ENCODE peak calls at places on chromosomes 3 and 15, in nine cellular contexts. G is neuronal stem cell; Z is aorta; B is fibroblast of lung; J is IMR-90; P is brain microvascular endothelial cell; Y is CD8-positive, alpha-beta memory T cell; Q is H1; K is naive thymus-derived CD4-positive, alpha-beta T cell. U is an unnamed sample.

GRCh38 chr3:48015451-48016182 is 599 bp downstream of the MAP4 start:
- DNase-seq in B (peak), Y (no peak), G (no peak), K (no peak), Q (no peak), P (no peak), J (peak), Z (no peak), U (no peak)

GRCh38 chr3:152428577-152428976 is 159.8 kb downstream of the MBNL1 start:
- DNase-seq in P (no peak), Z (no peak), J (no peak), G (no peak), K (no peak), Y (no peak), Q (no peak), B (no peak), U (no peak)

GRCh38 chr3:62607287-62608029 is 234.1 kb upstream of the FEZF2 start:
- DNase-seq in Z (peak), K (no peak), B (peak), P (peak), Q (no peak), Y (no peak), G (no peak), J (peak), U (no peak)

GRCh38 chr15:53457479-53457878 is 302.0 kb downstream of the WDR72 start:
- DNase-seq in P (no peak), B (no peak), J (no peak), K (no peak), Y (no peak), Q (no peak), G (no peak), Z (no peak), U (no peak)

GRCh38 chr15:83066761-83067637 is at the start of gene BTBD1:
- DNase-seq in B (peak), K (peak), J (peak), Z (peak), Q (peak), Y (peak), P (peak), G (peak), U (peak)

GRCh38 chr15:56968256-56968655 is 49.8 kb downstream of the TCF12 start:
- DNase-seq in K (no peak), P (no peak), G (no peak), Q (no peak), Z (no peak), J (no peak), Y (no peak), B (no peak), U (no peak)

GRCh38 chr15:51401872-51402517 is 60.5 kb downstream of the GLDN start:
- DNase-seq in Y (no peak), Q (no peak), B (peak), Z (peak), J (peak), P (peak), G (peak), K (no peak), U (peak)

GRCh38 chr15:58038426-58039106 is 26.9 kb downstream of the ALDH1A2 start:
- DNase-seq in Y (no peak), Q (no peak), B (peak), G (no peak), Z (no peak), P (peak), J (no peak), K (no peak), U (peak)

GRCh38 chr15:70055601-70056051 is 42.1 kb downstream of the TLE3 start:
- DNase-seq in Z (peak), B (no peak), G (no peak), K (no peak), P (no peak), J (no peak), Q (no peak), Y (no peak), U (no peak)

GRCh38 chr3:95705786-95706418 is 1108.5 kb upstream of the EPHA6 start:
- DNase-seq in B (no peak), Q (no peak), Z (no peak), K (peak), Y (peak), G (no peak), P (no peak), J (no peak), U (no peak)

GRCh38 chr3:59641169-59641914 is 591.5 kb upstream of the CFAP20DC start:
- DNase-seq in B (peak), Y (no peak), P (no peak), K (no peak), G (no peak), J (peak), Q (no peak), Z (peak), U (no peak)

GRCh38 chr3:66553714-66554113 is 52.9 kb upstream of the LRIG1 start:
- DNase-seq in J (no peak), G (no peak), B (no peak), Y (no peak), P (no peak), K (no peak), Z (no peak), Q (no peak), U (no peak)

GRCh38 chr15:48897144-48897814 is 19.3 kb downstream of the EID1 start:
- DNase-seq in B (peak), K (no peak), Y (no peak), J (peak), G (no peak), Z (no peak), P (peak), Q (no peak), U (no peak)

GRCh38 chr15:48096355-48096786 is 24.4 kb upstream of the SLC24A5 start:
- DNase-seq in P (no peak), Q (no peak), Y (no peak), J (no peak), G (no peak), B (no peak), K (no peak), Z (no peak), U (no peak)

GRCh38 chr3:13776253-13777050 is 103.4 kb downstream of the WNT7A start:
- DNase-seq in B (no peak), Y (no peak), Q (no peak), Z (peak), K (no peak), G (no peak), J (no peak), P (no peak), U (no peak)

GRCh38 chr3:13229291-13229949 is 156.2 kb upstream of the IQSEC1 start:
- DNase-seq in P (peak), Y (no peak), G (no peak), B (peak), K (no peak), J (peak), Q (peak), Z (no peak), U (no peak)

GRCh38 chr3:46573701-46574100 is 7.6 kb upstream of the LRRC2 start:
- DNase-seq in Y (no peak), P (no peak), Z (no peak), Q (no peak), J (no peak), G (no peak), B (no peak), K (no peak), U (no peak)

GRCh38 chr3:186098740-186099139 is 10.1 kb downstream of the ETV5 start:
- DNase-seq in J (no peak), Q (no peak), Z (no peak), P (no peak), G (no peak), B (no peak), Y (no peak), K (no peak), U (no peak)

GRCh38 chr3:62874398-62875102 is 666 bp downstream of the CADPS start:
- DNase-seq in Z (no peak), G (no peak), Q (no peak), B (no peak), P (no peak), Y (no peak), K (no peak), J (no peak), U (peak)

GRCh38 chr15:42031211-42031915 is 10.5 kb upstream of the PLA2G4E start:
- DNase-seq in Y (no peak), B (no peak), G (no peak), Q (no peak), K (no peak), P (no peak), Z (no peak), J (no peak), U (no peak)

GRCh38 chr3:53073553-53074365 is 27.9 kb upstream of the SFMBT1 start:
- DNase-seq in G (no peak), J (no peak), K (no peak), B (no peak), Y (no peak), P (no peak), Q (no peak), Z (peak), U (no peak)

GRCh38 chr15:101051291-101052030 is 132.3 kb downstream of the LRRK1 start:
- DNase-seq in Y (no peak), B (no peak), Z (no peak), K (no peak), J (no peak), Q (no peak), P (no peak), G (no peak), U (peak)

GRCh38 chr3:18885612-18886011 is 262.7 kb upstream of the KCNH8 start:
- DNase-seq in P (no peak), Y (no peak), B (no peak), G (no peak), Q (no peak), K (no peak), J (no peak), Z (no peak), U (no peak)

GRCh38 chr3:16671690-16672089 is 66.5 kb upstream of the DAZL start:
- DNase-seq in Q (no peak), J (no peak), P (no peak), G (no peak), B (no peak), Z (no peak), K (no peak), Y (no peak), U (no peak)

GRCh38 chr15:66706225-66706732 is 4.2 kb downstream of the SMAD6 start:
- DNase-seq in J (peak), G (no peak), Y (no peak), Q (no peak), Z (peak), B (peak), K (no peak), P (no peak), U (no peak)

GRCh38 chr3:179715582-179715981 is 62.7 kb downstream of the USP13 start:
- DNase-seq in G (no peak), P (no peak), K (no peak), Y (no peak), Z (no peak), J (peak), Q (no peak), B (peak), U (no peak)

GRCh38 chr3:72048873-72049272 is 263.9 kb upstream of the PROK2 start:
- DNase-seq in P (no peak), Q (no peak), Y (no peak), K (no peak), J (no peak), G (no peak), Z (no peak), B (no peak), U (no peak)

GRCh38 chr3:32395451-32395970 is 3.9 kb downstream of the CMTM7 start:
- DNase-seq in Q (no peak), J (no peak), Y (no peak), P (no peak), B (no peak), G (no peak), Z (no peak), K (no peak), U (no peak)

GRCh38 chr15:41911691-41912345 is 18.0 kb upstream of the SPTBN5 start:
- DNase-seq in Q (no peak), Y (no peak), P (no peak), G (no peak), J (no peak), K (no peak), B (no peak), Z (no peak), U (no peak)

GRCh38 chr3:126294211-126294801 is 62.9 kb downstream of the KLF15 start:
- DNase-seq in Z (no peak), J (no peak), G (no peak), Q (no peak), Y (no peak), P (no peak), B (no peak), K (no peak), U (no peak)

GRCh38 chr15:46732060-46732459 is 985.2 kb upstream of the SEMA6D start:
- DNase-seq in Q (no peak), G (no peak), J (no peak), P (no peak), K (no peak), Y (no peak), B (no peak), Z (no peak), U (no peak)

GRCh38 chr15:73781038-73781925 is 28.1 kb upstream of the INSYN1 start:
- DNase-seq in J (peak), B (peak), Q (no peak), Y (no peak), P (peak), G (no peak), K (no peak), Z (no peak), U (no peak)

GRCh38 chr15:68586274-68586961 is 7.6 kb downstream of the CORO2B start:
- DNase-seq in K (no peak), Z (no peak), G (no peak), Y (no peak), B (peak), J (peak), P (peak), Q (no peak), U (no peak)

GRCh38 chr3:126321490-126321889 is 35.7 kb downstream of the KLF15 start:
- DNase-seq in B (no peak), Z (no peak), G (no peak), J (no peak), Y (no peak), K (no peak), P (no peak), Q (no peak), U (no peak)

GRCh38 chr3:178568152-178568753 is 32.0 kb downstream of the KCNMB2 start:
- DNase-seq in K (no peak), G (no peak), P (peak), B (peak), J (no peak), Q (no peak), Z (no peak), Y (no peak), U (no peak)

GRCh38 chr15:70752142-70752754 is 11.1 kb downstream of the UACA start:
- DNase-seq in J (no peak), Z (no peak), K (peak), Y (peak), G (no peak), B (peak), P (no peak), Q (no peak), U (no peak)

GRCh38 chr15:26634319-26634718 is 138.5 kb downstream of the GABRB3 start:
- DNase-seq in Y (no peak), P (no peak), J (no peak), G (peak), B (no peak), Z (no peak), Q (no peak), K (no peak), U (no peak)

DNA sequence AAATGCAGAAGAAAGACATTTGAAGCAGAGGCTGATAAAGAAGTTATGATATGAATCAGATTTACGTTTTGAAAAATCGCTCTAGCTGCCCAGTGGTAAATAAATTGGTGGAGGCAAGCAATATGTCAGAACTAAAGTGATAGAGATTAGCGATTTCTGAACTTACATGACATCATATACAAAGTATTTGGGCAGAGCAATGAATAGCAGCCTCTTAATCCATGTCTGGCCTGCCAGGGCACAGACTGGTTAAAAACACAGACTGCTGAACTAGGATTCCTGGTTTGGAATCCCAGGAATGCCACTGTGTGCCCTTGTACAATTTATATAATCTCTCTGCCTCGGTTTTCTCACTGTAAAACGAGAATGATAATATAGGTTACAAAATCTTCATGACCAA is 243.1 kb upstream of the SETMAR start:
- DNase-seq in P (no peak), J (no peak), K (no peak), Y (no peak), G (no peak), Z (no peak), B (no peak), Q (no peak), U (no peak)
- H3K4me3 ChIP-seq in P (no peak), J (no peak), K (no peak), Y (no peak), G (no peak), Z (no peak), B (no peak), Q (no peak), U (no peak)

GRCh38 chr3:63955830-63956545 is 43.8 kb upstream of the SCAANT1 start:
- DNase-seq in K (no peak), B (no peak), G (no peak), P (no peak), Y (no peak), Q (no peak), Z (no peak), J (no peak), U (no peak)
- H3K27ac ChIP-seq in K (no peak), B (no peak), G (peak), P (no peak), Y (no peak), Q (no peak), Z (no peak), J (no peak), U (no peak)

GRCh38 chr3:128407986-128408692 is 58.6 kb downstream of the DNAJB8 start:
- DNase-seq in K (no peak), Z (no peak), P (no peak), B (no peak), Y (no peak), Q (no peak), G (no peak), J (no peak), U (no peak)

GRCh38 chr3:128402998-128403397 is 63.7 kb downstream of the DNAJB8 start:
- DNase-seq in K (no peak), Q (no peak), Z (no peak), B (no peak), G (no peak), P (no peak), J (no peak), Y (no peak), U (no peak)

GRCh38 chr3:128407247-128407646 is 59.4 kb downstream of the DNAJB8 start:
- DNase-seq in Y (no peak), Q (no peak), K (no peak), P (no peak), J (no peak), B (no peak), Z (no peak), G (no peak), U (no peak)

GRCh38 chr3:128404276-128405062 is 62.2 kb downstream of the DNAJB8 start:
- DNase-seq in K (no peak), Z (no peak), B (no peak), Q (no peak), J (no peak), G (no peak), P (no peak), Y (no peak), U (no peak)

DNA sequence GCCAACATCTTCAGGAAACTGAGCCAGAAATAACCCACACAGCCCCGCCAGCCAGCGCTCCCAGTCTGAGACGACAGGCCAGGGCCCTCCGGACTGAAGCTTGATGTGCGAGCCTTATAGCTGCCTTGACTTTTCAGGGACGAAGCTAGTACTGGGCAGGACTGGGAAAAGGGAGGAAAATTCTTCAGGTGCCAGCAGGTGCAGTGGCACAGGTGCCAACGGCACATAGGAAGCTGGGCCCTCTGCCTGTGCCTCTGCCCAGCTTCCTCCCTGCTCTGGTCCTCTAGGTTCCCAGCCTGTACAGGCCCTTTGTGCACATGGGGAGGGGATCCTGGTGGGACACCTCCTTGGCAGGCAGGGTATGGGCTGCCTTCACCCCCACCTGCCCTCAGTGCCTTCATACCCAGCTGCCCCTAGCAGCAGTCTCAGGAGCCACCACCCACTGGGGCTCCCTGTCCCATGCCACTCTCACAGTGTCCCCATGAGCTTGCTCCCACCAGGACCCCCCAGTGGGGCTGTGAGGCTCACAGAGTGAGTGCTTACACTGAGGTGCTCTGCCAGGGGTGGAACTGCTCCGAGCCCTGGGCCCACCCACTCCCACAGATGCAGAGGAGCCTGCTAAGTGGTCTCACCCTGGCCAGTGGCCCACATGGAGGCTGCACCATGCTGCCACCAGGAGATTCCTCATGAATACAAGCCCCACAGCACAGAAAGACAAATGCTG is 61.0 kb downstream of the DNAJB8 start:
- DNase-seq in Y (no peak), G (no peak), J (no peak), B (no peak), Q (no peak), Z (no peak), K (no peak), P (no peak), U (no peak)
- H3K4me3 ChIP-seq in Y (no peak), G (no peak), J (no peak), B (no peak), Q (no peak), Z (no peak), K (no peak), P (no peak), U (no peak)

DNA sequence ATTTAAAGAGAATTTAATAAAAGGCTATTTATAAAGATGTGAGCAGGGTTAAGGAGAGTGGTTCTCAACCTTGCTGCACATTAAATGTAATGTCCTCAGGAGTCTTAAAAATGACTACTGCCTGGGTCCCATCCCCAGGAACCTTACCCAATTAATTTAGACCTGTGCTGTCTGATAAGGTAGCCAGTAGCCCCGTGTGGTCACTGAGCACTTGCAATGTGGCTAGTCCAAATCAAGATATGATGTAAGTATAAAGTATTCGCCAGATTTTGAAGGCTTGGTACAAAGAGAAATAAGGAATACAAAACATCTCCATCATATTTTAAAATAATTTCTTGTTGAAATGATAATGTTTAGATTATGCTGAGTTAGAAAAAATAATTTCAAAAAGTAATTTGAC is 343.3 kb upstream of the PPP2R3A start:
- DNase-seq in B (no peak), Q (no peak), Z (no peak), J (no peak), G (no peak), P (no peak), K (no peak), Y (no peak), U (no peak)
- H3K27ac ChIP-seq in B (no peak), Q (no peak), Z (no peak), J (no peak), G (no peak), P (no peak), K (no peak), Y (no peak), U (no peak)

DNA sequence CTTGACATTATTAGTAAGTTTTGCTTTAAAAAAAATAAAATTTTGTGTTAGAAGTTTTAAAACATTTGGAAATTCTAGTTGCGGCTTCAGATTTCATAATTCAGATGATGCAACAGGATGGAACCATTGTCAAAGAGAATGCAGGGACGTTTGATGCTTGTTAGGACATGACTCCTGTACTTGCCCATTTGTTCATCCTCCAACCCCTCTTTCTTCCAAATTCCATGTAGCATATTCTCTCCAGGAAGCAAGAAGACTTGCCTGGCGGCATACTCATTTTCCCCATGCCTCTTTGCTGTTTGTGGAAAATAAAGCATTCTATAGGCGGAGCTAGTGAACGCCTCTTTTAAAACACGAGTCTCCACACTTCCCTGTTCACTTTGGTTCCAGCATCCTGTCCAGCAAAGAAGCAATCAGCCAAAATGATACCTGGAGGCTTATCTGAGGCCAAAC is at the start of gene CSTA:
- DNase-seq in P (no peak), G (no peak), J (no peak), B (peak), K (no peak), Y (no peak), Z (no peak), Q (no peak), U (no peak)
- H3K4me3 ChIP-seq in P (no peak), G (no peak), J (no peak), B (no peak), K (no peak), Y (no peak), Z (no peak), Q (no peak), U (peak)

GRCh38 chr15:55743615-55743978 is 645 bp upstream of the PRTG start:
- DNase-seq in B (no peak), J (no peak), G (no peak), Q (no peak), P (no peak), Y (no peak), K (no peak), Z (no peak), U (no peak)
- H3K27ac ChIP-seq in B (no peak), J (no peak), G (peak), Q (no peak), P (no peak), Y (no peak), K (no peak), Z (no peak), U (peak)